ENCODE peak calls at places on chromosome 16, in five cellular contexts. F is Peyer's patch, H is cardiac muscle cell, I is pancreas, D is fibroblast of the aortic adventitia. R is an unnamed sample.

GRCh38 chr16:31076319-31076718 is 2.1 kb downstream of the ZNF646 start:
- DNase-seq in F (no peak), D (no peak), H (no peak), I (no peak), R (no peak)

GRCh38 chr16:29893553-29893952 is 5.8 kb downstream of the SEZ6L2 start:
- DNase-seq in F (no peak), H (no peak), D (no peak), I (no peak), R (no peak)

GRCh38 chr16:80433617-80434016 is 107.2 kb upstream of the DYNLRB2 start:
- DNase-seq in F (no peak), I (no peak), D (no peak), H (no peak), R (no peak)

GRCh38 chr16:65889533-65889966 is 476.9 kb upstream of the CDH5 start:
- DNase-seq in H (peak), F (no peak), I (no peak), D (no peak), R (no peak)

GRCh38 chr16:15829460-15829859 is 27.4 kb downstream of the MYH11 start:
- DNase-seq in I (no peak), H (peak), D (peak), F (no peak), R (peak)

GRCh38 chr16:3389663-3390338 is 11.0 kb downstream of the ZSCAN32 start:
- DNase-seq in H (no peak), F (no peak), D (no peak), I (no peak), R (no peak)

GRCh38 chr16:4461250-4462085 is 13.0 kb downstream of the NMRAL1 start:
- DNase-seq in F (no peak), H (no peak), D (no peak), I (no peak), R (no peak)

GRCh38 chr16:22189473-22190168 is 16.5 kb upstream of the EEF2K start:
- DNase-seq in D (peak), F (no peak), H (peak), I (peak), R (peak)

GRCh38 chr16:19697756-19698318 is 20.2 kb downstream of the KNOP1 start:
- DNase-seq in H (no peak), F (no peak), I (no peak), D (no peak), R (no peak)

GRCh38 chr16:35749253-35750141 is 2290.1 kb downstream of the TP53TG3F start:
- DNase-seq in H (no peak), D (no peak), F (no peak), I (no peak), R (no peak)

GRCh38 chr16:4477966-4478365 is 1.8 kb downstream of the HMOX2 start:
- DNase-seq in I (no peak), H (peak), F (no peak), D (peak), R (no peak)

GRCh38 chr16:65120811-65121721 is 797 bp downstream of the CDH11 start:
- DNase-seq in H (peak), D (peak), I (peak), F (no peak), R (peak)

GRCh38 chr16:86059253-86060171 is 160.6 kb downstream of the IRF8 start:
- DNase-seq in I (peak), H (peak), F (peak), D (peak), R (peak)

GRCh38 chr16:17078950-17079631 is 391.7 kb downstream of the XYLT1 start:
- DNase-seq in I (no peak), F (no peak), D (no peak), H (no peak), R (no peak)

GRCh38 chr16:49799172-49799571 is 56.7 kb downstream of the ZNF423 start:
- DNase-seq in D (no peak), H (no peak), I (no peak), F (no peak), R (no peak)

GRCh38 chr16:76932541-76933211 is 258.3 kb upstream of the MON1B start:
- DNase-seq in I (no peak), F (no peak), H (peak), D (peak), R (no peak)

GRCh38 chr16:85437161-85438052 is 175.7 kb upstream of the GSE1 start:
- DNase-seq in I (no peak), D (peak), F (peak), H (peak), R (peak)

GRCh38 chr16:81558444-81559175 is 114.0 kb downstream of the CMIP start:
- DNase-seq in D (no peak), H (no peak), F (peak), I (peak), R (no peak)

GRCh38 chr16:69595127-69596036 is 29.6 kb downstream of the NFAT5 start:
- DNase-seq in D (peak), H (peak), I (no peak), F (no peak), R (no peak)

GRCh38 chr16:19980866-19981265 is 92.8 kb downstream of the GPR139 start:
- DNase-seq in I (no peak), F (no peak), H (peak), D (no peak), R (no peak)

GRCh38 chr16:10868562-10869469 is 8.2 kb upstream of the CIITA start:
- DNase-seq in I (peak), F (no peak), D (no peak), H (no peak), R (no peak)
- TF ChIP-seq CTCF in I (no peak), F (no peak), D (no peak), H (no peak), R (no peak)

GRCh38 chr16:10946308-10946707 is 1.9 kb downstream of the CLEC16A start:
- DNase-seq in F (no peak), D (no peak), I (no peak), H (peak), R (no peak)

GRCh38 chr16:10951016-10951415 is 6.7 kb downstream of the CLEC16A start:
- DNase-seq in D (no peak), I (no peak), H (no peak), F (no peak), R (no peak)

GRCh38 chr16:10950393-10950792 is 6.0 kb downstream of the CLEC16A start:
- DNase-seq in D (no peak), I (no peak), F (no peak), H (no peak), R (no peak)

GRCh38 chr16:10947211-10947787 is 2.9 kb downstream of the CLEC16A start:
- DNase-seq in D (no peak), I (no peak), H (no peak), F (no peak), R (no peak)

DNA sequence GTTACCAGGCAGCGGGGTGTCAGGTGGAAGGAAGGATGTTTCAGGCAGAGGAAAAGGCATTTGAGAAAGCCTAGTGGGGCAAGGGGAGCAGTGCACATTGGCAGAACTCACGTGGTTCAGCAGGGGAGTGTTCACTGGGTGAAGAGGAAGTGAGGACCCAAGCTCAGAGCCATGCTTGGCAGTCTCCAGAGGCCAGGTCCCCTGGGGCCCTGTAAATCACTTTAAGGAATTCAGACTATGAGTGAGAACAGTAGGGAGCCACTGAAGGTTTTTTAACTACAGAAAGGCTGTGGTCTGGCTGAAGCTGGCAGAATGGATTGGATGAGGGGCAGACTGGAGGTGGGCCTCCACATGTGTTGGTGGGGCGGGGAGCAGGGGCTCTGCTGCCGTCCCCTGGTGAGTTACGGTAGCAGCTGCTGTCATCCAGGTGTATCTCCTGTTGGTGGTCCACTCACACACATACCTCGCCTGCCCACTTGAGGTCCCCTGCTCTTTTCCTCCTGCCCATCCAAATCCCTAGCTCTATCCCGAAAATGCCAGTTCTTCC is 5.1 kb downstream of the CLEC16A start:
- DNase-seq in H (peak), D (peak), F (no peak), I (no peak), R (no peak)
- TF ChIP-seq CTCF in H (no peak), D (no peak), F (peak), I (no peak), R (no peak)

GRCh38 chr16:13042291-13042690 is 140.9 kb downstream of the SHISA9 start:
- DNase-seq in I (no peak), F (no peak), H (no peak), D (no peak), R (no peak)
- TF ChIP-seq CTCF in I (no peak), F (no peak), H (no peak), D (no peak), R (no peak)

DNA sequence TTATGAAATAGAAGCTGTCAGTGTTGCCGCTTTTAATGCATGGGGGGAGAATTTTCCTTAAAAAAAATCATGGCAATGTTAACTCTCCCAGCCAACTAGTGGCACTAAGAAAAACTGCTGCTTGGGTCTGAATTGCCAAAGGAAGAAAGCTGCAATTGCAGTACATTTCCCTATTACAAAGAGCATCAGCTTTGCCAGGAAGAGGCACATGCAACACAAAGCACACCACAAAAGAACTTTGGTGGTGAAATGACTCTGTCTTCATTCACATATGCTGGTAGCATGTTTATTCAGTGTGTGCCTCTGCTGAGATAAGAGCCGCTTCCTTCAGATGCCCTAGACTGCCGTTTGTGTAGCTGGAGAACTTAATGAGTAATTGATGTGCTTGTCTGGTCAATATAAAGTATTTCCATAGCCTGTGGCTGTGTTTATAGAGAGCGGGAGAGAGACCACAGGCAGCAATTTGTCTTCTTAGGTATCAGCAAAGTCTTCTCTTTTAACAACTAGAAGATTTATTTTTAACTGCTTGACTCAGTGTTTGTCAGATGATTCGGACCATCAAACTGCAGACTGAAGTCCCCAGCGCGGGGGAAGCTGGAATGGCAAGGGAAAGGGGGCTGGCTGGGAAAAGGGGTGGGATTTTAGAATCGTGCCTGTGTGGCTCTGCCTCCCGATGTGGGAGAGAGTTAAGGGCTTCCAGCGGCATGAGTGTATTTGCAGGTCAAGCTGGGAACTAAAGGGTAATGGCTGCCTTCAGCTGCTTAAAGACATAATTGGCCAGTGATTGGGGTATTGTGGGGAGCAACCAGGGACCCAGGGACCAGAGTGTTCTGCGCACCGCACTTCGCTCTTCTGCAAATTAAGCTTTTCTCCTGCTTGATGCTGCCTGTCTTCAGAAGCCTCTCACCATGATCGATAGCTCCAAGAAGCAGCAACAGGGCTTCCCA is 115.2 kb downstream of the MRTFB start:
- DNase-seq in F (no peak), H (peak), D (peak), I (no peak), R (no peak)
- TF ChIP-seq CTCF in F (no peak), H (peak), D (peak), I (peak), R (no peak)

DNA sequence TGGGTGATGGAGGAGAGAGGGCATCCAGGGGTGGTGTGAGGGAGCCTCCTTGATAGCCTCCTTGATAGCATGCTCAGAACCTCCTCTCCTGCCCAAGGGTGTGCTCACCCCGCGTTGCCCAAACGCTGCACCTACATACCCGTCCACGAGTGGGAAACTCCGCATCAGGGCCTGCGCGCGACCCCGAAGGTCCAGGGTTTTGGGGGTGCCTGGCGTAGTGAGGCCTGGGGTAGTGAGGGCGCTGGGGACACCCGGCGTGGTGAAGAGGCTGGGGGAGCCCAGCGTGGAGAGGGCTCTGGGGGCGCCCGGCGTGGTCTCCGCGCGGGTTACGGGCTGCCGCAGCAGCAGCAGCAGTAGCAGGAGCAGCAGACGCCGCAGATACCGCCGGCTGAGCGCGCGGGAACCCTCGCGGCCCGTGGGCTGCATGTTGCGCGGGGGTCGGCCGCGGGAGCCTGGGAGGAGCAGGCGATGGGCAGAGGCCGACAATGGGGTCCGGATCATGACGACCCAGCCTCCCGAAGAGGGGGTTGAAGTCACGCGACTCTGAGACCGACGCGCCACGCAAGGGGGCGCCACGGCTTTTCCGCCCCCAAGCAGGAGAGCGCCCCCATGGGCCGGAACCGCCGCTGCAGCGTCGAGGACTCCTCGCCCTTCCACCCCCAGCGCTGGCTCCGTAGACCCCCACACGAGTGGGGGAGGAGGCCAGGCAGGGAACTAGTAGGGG is at the start of gene DPEP3:
- DNase-seq in D (no peak), I (no peak), H (peak), F (no peak), R (no peak)
- TF ChIP-seq CTCF in D (peak), I (no peak), H (peak), F (no peak), R (no peak)

DNA sequence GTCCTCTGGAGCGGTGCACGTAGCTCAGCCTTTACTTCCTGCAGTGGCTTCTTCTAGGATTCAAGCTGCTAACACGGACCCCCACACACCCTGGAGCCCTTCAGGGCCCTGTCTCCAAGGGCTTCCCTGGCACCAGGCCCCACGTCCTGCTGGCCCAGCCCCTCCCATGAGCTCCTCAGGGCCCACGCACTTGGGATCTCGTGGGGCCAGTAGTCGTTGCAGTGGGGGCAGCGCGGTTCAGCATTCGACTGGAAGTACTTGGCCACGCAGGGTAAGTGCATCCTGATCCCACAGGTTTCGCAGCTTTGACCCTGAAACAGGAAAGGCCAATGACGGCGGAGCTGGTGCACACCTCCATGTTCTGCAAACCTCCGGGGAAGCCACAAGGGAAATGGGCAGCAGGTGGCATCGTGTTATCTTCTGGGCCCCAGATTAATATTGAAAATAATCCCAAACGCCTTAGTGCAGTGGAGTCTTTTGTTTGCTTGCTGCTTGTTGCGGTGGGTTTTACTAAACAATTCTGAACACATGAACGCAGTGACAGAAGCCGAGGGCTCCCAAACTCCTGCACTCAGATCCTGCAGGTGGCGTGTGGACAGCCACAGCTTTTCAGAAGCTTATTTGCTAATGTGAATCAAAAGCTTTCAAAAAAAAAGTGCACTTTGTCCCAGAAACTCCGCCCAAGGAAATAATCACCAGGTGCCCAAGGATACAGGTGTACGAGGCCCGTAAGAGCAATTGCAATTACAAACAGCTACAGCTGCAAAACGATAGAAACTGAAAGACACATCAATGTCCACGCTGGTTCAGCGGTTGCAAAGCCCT is 22.4 kb downstream of the KDM8 start:
- DNase-seq in F (peak), D (no peak), I (peak), H (no peak), R (no peak)
- TF ChIP-seq CTCF in F (no peak), D (no peak), I (no peak), H (no peak), R (no peak)

GRCh38 chr16:57910726-57911125 is 60.2 kb downstream of the CNGB1 start:
- DNase-seq in F (no peak), D (no peak), I (no peak), H (no peak), R (no peak)

GRCh38 chr16:57908409-57908987 is 62.4 kb downstream of the CNGB1 start:
- DNase-seq in D (no peak), F (no peak), I (no peak), H (no peak), R (no peak)

GRCh38 chr16:57904101-57904500 is 66.8 kb downstream of the CNGB1 start:
- DNase-seq in H (no peak), D (no peak), F (no peak), I (no peak), R (no peak)

GRCh38 chr16:57903656-57904055 is 67.3 kb downstream of the CNGB1 start:
- DNase-seq in D (no peak), I (no peak), H (no peak), F (no peak), R (no peak)

DNA sequence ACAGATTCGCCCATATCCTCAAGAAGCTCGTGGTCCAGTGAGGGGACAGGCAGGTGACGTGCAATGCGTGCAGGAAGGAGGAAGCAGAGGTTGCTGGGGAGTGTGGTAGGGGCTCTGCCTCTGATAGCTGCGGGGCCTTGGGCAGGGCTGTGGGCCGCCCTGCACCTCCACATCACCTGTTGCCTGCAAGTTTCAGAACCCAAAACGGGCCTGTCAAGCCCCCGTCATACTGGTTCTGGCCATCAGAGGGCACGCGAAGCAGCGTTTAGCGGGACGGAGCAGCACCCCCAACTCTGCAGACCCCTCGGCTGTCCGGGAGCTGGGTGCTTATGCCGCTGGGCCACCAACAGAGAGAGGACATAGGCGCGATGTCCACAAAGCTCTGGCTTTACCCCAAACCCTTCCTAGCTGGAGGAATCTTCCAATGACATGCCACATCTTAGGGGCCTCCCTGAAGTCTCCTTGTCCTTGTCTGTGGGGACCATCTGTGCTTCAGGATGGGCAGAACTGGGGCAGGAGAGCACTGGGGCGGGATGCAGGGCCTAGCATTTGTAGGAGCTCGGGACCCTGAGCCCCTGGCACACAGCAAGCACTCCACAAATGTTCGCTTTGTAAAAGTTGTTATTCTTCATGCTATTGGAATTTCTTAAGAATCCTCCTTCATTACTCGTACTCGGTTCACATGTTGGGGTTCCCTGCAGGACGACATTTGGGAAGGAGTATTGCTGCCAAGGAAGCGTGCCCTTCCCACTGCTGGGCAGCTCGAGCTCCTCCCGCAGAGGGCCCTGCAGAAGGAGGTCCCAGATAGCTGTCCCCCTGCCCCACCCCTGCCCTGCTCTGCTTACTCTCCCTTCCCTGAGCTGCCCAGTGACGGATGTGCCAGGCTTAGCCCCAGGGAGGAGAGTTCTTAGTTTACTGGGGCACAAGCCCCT is 64.3 kb downstream of the CNGB1 start:
- DNase-seq in F (no peak), I (no peak), D (no peak), H (no peak), R (no peak)
- TF ChIP-seq CTCF in F (no peak), I (no peak), D (peak), H (peak), R (no peak)

DNA sequence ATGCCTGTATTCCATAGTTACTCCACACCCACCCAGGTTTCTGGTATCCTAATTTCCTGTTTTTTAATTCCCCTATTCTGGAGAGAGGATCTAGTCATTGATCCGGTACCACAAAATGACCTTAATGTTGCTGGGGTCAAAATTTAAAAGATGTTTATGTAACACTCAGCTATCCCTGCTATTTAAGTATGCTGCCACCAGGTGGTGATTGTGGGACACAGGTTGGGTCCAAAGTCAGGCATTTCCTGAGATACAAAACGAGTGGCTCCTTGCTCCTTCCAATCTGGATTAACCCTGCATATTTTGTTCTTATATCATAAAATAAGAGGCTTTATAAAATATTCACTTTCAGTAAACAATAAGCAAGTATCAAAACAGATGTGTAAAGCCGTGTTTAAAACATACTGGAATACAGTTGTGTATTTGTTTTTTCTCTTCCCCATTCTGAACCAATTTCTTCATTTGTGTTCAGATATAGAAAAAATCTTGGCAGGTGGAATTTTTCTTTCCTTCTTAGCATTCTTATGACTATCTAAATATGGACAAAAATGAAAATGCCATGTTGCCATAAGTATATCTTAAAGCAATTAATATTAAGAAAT is 16.3 kb downstream of the HS3ST4 start:
- DNase-seq in D (peak), I (no peak), H (peak), F (no peak), R (no peak)
- TF ChIP-seq CTCF in D (no peak), I (no peak), H (no peak), F (no peak), R (no peak)